ENCODE peak calls at places on chromosomes 4 and X, in six cellular contexts. R, X, O, T, P and W are unnamed samples.
A peak's percentile ranks its signal among the peaks of the same experiment; 100 is the strongest.

GRCh38 chr4:39664828-39665731 is 26.4 kb upstream of the SMIM14 start:
- DNase-seq in P (no peak), T (no peak), O (no peak), X (no peak), R (no peak), W (no peak)

GRCh38 chr4:108492816-108493595 is 127.4 kb upstream of the RPL34 start:
- DNase-seq in T (peak; percentile 30), P (peak; percentile 65), R (peak; percentile 25), X (no peak), O (no peak), W (peak; percentile 41)

GRCh38 chr4:163484906-163485305 is 9.6 kb upstream of the TMA16 start:
- DNase-seq in R (peak; percentile 69), X (no peak), O (peak; percentile 36), P (peak; percentile 62), T (peak; percentile 39), W (peak; percentile 77)

GRCh38 chrX:130002541-130002940 is 20.1 kb downstream of the BCORL1 start:
- DNase-seq in T (no peak), R (no peak), O (no peak), P (no peak), X (no peak), W (no peak)

GRCh38 chrX:31058284-31058683 is 13.6 kb downstream of the FTHL17 start:
- DNase-seq in X (no peak), P (no peak), O (no peak), R (no peak), T (no peak), W (no peak)

GRCh38 chrX:34805951-34806350 is 136.6 kb upstream of the FAM47B start:
- DNase-seq in T (no peak), O (no peak), X (no peak), R (no peak), P (no peak), W (no peak)

GRCh38 chr4:17557880-17558279 is 19.1 kb upstream of the LAP3 start:
- DNase-seq in O (no peak), T (no peak), R (no peak), X (no peak), P (no peak), W (no peak)

GRCh38 chrX:63747331-63747730 is 37.7 kb downstream of the ARHGEF9 start:
- DNase-seq in R (no peak), T (no peak), X (no peak), P (peak; percentile 6), O (no peak), W (no peak)

GRCh38 chr4:87882321-87882720 is 49.6 kb downstream of the MEPE start:
- DNase-seq in T (no peak), X (no peak), P (peak; percentile 53), O (no peak), R (no peak), W (no peak)

GRCh38 chr4:85114526-85114925 is 148.0 kb upstream of the WDFY3 start:
- DNase-seq in X (no peak), O (no peak), P (peak; percentile 8), T (no peak), R (no peak), W (no peak)

GRCh38 chr4:26144526-26145167 is 176.2 kb upstream of the RBPJ start:
- DNase-seq in R (no peak), X (no peak), T (no peak), P (no peak), O (no peak), W (no peak)

GRCh38 chr4:55409468-55410171 is 13.9 kb downstream of the TMEM165 start:
- DNase-seq in P (no peak), X (no peak), T (no peak), O (peak; percentile 25), R (peak; percentile 49), W (no peak)

GRCh38 chr4:7557447-7557846 is 122.7 kb upstream of the PSAPL1 start:
- DNase-seq in T (no peak), X (no peak), R (no peak), O (no peak), P (peak; percentile 50), W (no peak)

GRCh38 chr4:8215641-8216442 is 16.8 kb downstream of the SH3TC1 start:
- DNase-seq in P (no peak), R (no peak), X (no peak), T (no peak), O (no peak), W (no peak)

GRCh38 chr4:61619528-61619927 is 419.4 kb downstream of the ADGRL3 start:
- DNase-seq in O (no peak), X (no peak), T (no peak), R (no peak), P (no peak), W (no peak)

GRCh38 chrX:5730561-5730960 is 498.1 kb downstream of the NLGN4X start:
- DNase-seq in X (no peak), R (no peak), T (no peak), P (no peak), O (no peak), W (no peak)

GRCh38 chr4:40507977-40508376 is 121.7 kb downstream of the RBM47 start:
- DNase-seq in T (peak; percentile 71), R (no peak), O (no peak), P (no peak), X (no peak), W (peak; percentile 23)

GRCh38 chrX:3129256-3129655 is 88.0 kb downstream of the ARSF start:
- DNase-seq in O (no peak), P (peak; percentile 66), T (no peak), R (no peak), X (no peak), W (no peak)

GRCh38 chrX:65745992-65746391 is 78.5 kb downstream of the MSN start:
- DNase-seq in T (peak; percentile 34), X (no peak), P (peak; percentile 37), O (no peak), R (no peak), W (no peak)

DNA sequence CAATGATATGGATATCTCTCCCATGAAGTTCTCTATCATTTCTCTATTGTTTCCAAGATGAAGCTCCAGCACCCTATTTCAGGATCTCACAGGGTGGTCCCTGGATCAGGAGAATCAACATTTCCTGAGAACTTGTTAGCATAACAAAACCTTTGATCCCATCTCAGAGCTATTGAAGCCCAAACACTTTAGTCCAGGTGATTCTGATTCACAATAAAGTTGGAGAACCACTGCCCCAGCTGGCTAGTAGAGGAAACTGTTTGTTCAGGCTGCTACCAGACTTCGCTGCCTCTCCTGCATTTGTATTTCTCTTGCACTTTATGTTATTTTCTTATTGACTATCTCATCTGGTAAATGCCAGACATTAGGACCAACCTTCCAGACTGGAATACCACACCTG is 65.4 kb downstream of the CEP44 start:
- DNase-seq in T (no peak), P (no peak), R (no peak), X (no peak), O (no peak), W (no peak)
- TF ChIP-seq CTCF in T (no peak), P (no peak), R (no peak), X (no peak), O (no peak), W (no peak)

GRCh38 chr4:1012031-1012739 is 759 bp downstream of the FGFRL1 start:
- DNase-seq in O (no peak), T (peak; percentile 67), P (peak; percentile 64), X (no peak), R (no peak), W (peak; percentile 48)

GRCh38 chr4:1008840-1009646 is 2.4 kb upstream of the FGFRL1 start:
- DNase-seq in P (no peak), R (no peak), O (no peak), X (no peak), T (peak; percentile 53), W (peak; percentile 42)

GRCh38 chr4:1010522-1011021 is 854 bp upstream of the FGFRL1 start:
- DNase-seq in O (no peak), T (peak; percentile 76), P (peak; percentile 91), X (no peak), R (peak; percentile 54), W (peak; percentile 89)

GRCh38 chr4:1011022-1011694 is at the start of gene FGFRL1:
- DNase-seq in P (peak; percentile 89), R (peak; percentile 75), T (peak; percentile 96), O (peak; percentile 93), X (peak; percentile 47), W (peak; percentile 94)

GRCh38 chr4:1009647-1010521 is 1.5 kb upstream of the FGFRL1 start:
- DNase-seq in O (peak; percentile 92), X (no peak), R (peak; percentile 75), P (peak; percentile 56), T (peak; percentile 84), W (peak; percentile 72)
- TF ChIP-seq CTCF in O (peak; percentile 40), X (no peak), R (peak; percentile 56), P (peak; percentile 6), T (peak; percentile 2), W (peak; percentile 50)

GRCh38 chr4:6335040-6335590 is 65.5 kb downstream of the WFS1 start:
- DNase-seq in X (peak; percentile 15), O (no peak), R (no peak), P (no peak), T (no peak), W (no peak)
- TF ChIP-seq CTCF in X (no peak), O (no peak), R (no peak), P (no peak), T (no peak), W (no peak)

DNA sequence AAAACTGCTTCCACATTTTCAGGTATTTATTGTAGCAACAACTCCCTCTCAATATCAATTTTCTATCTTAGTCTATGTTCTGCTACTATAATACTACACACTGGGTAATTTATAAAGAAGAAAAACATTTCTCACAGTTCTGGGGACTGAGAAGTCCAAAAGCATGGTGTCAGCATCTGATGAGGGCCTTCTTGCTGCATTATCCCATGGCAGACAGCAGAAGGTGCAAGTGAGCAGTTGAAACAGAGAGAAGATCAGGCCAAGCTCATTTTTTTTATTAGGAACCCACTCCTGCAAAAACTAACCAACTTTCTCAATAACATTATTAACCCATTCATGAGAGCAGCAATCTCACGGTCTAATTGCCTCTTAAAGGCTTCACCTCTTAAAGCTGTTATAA is 376.0 kb downstream of the RAB28 start:
- DNase-seq in P (peak; percentile 2), T (no peak), O (no peak), X (no peak), R (no peak), W (no peak)
- TF ChIP-seq CTCF in P (no peak), T (no peak), O (peak; percentile 9), X (no peak), R (no peak), W (no peak)

GRCh38 chrX:69505772-69506616 is 1.9 kb downstream of the NALF2 start:
- DNase-seq in R (peak; percentile 19), O (no peak), T (no peak), X (no peak), P (no peak), W (no peak)

GRCh38 chrX:69504626-69505612 is 793 bp downstream of the NALF2 start:
- DNase-seq in X (no peak), T (no peak), P (no peak), O (no peak), R (peak; percentile 52), W (no peak)

GRCh38 chrX:69503228-69503834 is 795 bp upstream of the NALF2 start:
- DNase-seq in X (peak; percentile 45), T (no peak), R (peak; percentile 57), P (no peak), O (no peak), W (no peak)

GRCh38 chrX:69501433-69501832 is 2.7 kb upstream of the NALF2 start:
- DNase-seq in T (no peak), P (peak; percentile 44), O (no peak), X (no peak), R (peak; percentile 60), W (no peak)

GRCh38 chrX:69503835-69504625 is at the start of gene NALF2:
- DNase-seq in P (peak; percentile 71), X (peak; percentile 33), O (peak; percentile 24), R (peak; percentile 72), T (peak; percentile 40), W (peak; percentile 44)
- TF ChIP-seq CTCF in P (no peak), X (no peak), O (no peak), R (peak; percentile 38), T (no peak), W (no peak)